ENCODE peak calls at places on chromosomes 12 and 14, in six cellular contexts. Y, S, F, D, W and I are unnamed samples.

GRCh38 chr12:109734219-109735000 is 20.8 kb downstream of the FAM222A start:
- DNase-seq in Y (peak; percentile 27), W (peak; percentile 62), D (no peak), F (no peak), S (peak; percentile 35), I (peak; percentile 72)

GRCh38 chr12:108833355-108833733 is 24.0 kb downstream of the SSH1 start:
- DNase-seq in D (peak; percentile 67), Y (no peak), S (peak; percentile 64), W (no peak), F (peak; percentile 83), I (no peak)

GRCh38 chr14:52355016-52355430 is 40.9 kb downstream of the PTGER2 start:
- DNase-seq in S (no peak), Y (no peak), F (no peak), W (no peak), D (peak; percentile 95), I (no peak)

GRCh38 chr12:42208574-42208973 is 29.5 kb downstream of the YAF2 start:
- DNase-seq in Y (no peak), W (no peak), S (no peak), D (no peak), F (no peak), I (no peak)

GRCh38 chr14:94689985-94690400 is 77.8 kb downstream of the SERPINA3 start:
- DNase-seq in W (no peak), F (no peak), D (no peak), Y (no peak), S (no peak), I (peak; percentile 52)

GRCh38 chr12:51977320-51977753 is 25.8 kb downstream of the ACVR1B start:
- DNase-seq in S (no peak), F (no peak), W (no peak), Y (no peak), D (no peak), I (no peak)

GRCh38 chr12:123001467-123001866 is 21.0 kb downstream of the ARL6IP4 start:
- DNase-seq in Y (no peak), D (no peak), F (no peak), S (no peak), W (no peak), I (no peak)

GRCh38 chr12:51342416-51342815 is 4.1 kb downstream of the CELA1 start:
- DNase-seq in Y (no peak), W (no peak), S (no peak), D (no peak), F (no peak), I (no peak)

GRCh38 chr12:88391556-88391955 is 188.7 kb downstream of the KITLG start:
- DNase-seq in W (no peak), D (peak; percentile 77), F (no peak), S (no peak), Y (no peak), I (no peak)

GRCh38 chr12:95989504-95990123 is 6.5 kb downstream of the HAL start:
- DNase-seq in D (no peak), W (no peak), F (no peak), S (no peak), Y (no peak), I (no peak)

GRCh38 chr12:13179159-13180074 is 17.1 kb upstream of the EMP1 start:
- DNase-seq in D (no peak), W (peak; percentile 93), F (peak; percentile 81), Y (no peak), S (peak; percentile 66), I (no peak)

GRCh38 chr12:2271961-2272360 is 219.2 kb downstream of the CACNA1C start:
- DNase-seq in D (no peak), S (no peak), F (no peak), Y (no peak), W (no peak), I (no peak)

GRCh38 chr12:8948711-8949524 is 527 bp downstream of the M6PR start:
- DNase-seq in W (no peak), Y (peak; percentile 66), F (no peak), D (no peak), S (no peak), I (no peak)

GRCh38 chr14:35539969-35540368 is 6.0 kb downstream of the INSM2 start:
- DNase-seq in W (no peak), F (no peak), Y (no peak), S (no peak), D (no peak), I (no peak)

GRCh38 chr14:94126800-94127199 is 2.6 kb downstream of the IFI27L2 start:
- DNase-seq in F (no peak), S (no peak), W (no peak), Y (no peak), D (no peak), I (no peak)

GRCh38 chr14:74475678-74476077 is 17.4 kb downstream of the NPC2 start:
- DNase-seq in D (no peak), W (no peak), Y (no peak), F (no peak), S (no peak), I (no peak)

GRCh38 chr14:55000381-55000780 is 26.5 kb downstream of the WDHD1 start:
- DNase-seq in S (no peak), Y (no peak), D (peak; percentile 66), W (no peak), F (no peak), I (no peak)

GRCh38 chr14:99427632-99428315 is 52.9 kb downstream of the SETD3 start:
- DNase-seq in D (no peak), Y (no peak), W (no peak), F (no peak), S (no peak), I (no peak)

GRCh38 chr14:100783630-100784321 is 42.1 kb upstream of the MEG3 start:
- DNase-seq in D (no peak), F (no peak), Y (no peak), S (no peak), W (peak; percentile 52), I (peak; percentile 81)

GRCh38 chr12:77772606-77773298 is 57.9 kb upstream of the NAV3 start:
- DNase-seq in S (no peak), F (no peak), W (no peak), D (no peak), Y (no peak), I (no peak)

GRCh38 chr12:21910642-21911041 is 30.6 kb downstream of the ABCC9 start:
- DNase-seq in S (no peak), Y (no peak), F (no peak), D (no peak), W (no peak), I (no peak)

GRCh38 chr14:76924363-76925151 is 98.3 kb downstream of the LRRC74A start:
- DNase-seq in W (no peak), S (no peak), Y (no peak), D (no peak), F (no peak), I (no peak)

GRCh38 chr12:57488397-57489156 is 709 bp downstream of the MARS1 start:
- DNase-seq in F (no peak), S (no peak), Y (no peak), W (no peak), D (no peak), I (peak; percentile 20)

GRCh38 chr12:57487597-57488396 is at the start of gene MARS1:
- DNase-seq in W (peak; percentile 97), F (peak; percentile 94), Y (peak; percentile 92), S (peak; percentile 97), D (peak; percentile 90), I (peak; percentile 94)

GRCh38 chr12:57489157-57489641 is 1.3 kb downstream of the MARS1 start:
- DNase-seq in D (no peak), F (no peak), Y (no peak), W (no peak), S (no peak), I (peak; percentile 13)

GRCh38 chr12:57490126-57490525 is 2.3 kb downstream of the MARS1 start:
- DNase-seq in D (no peak), S (no peak), Y (no peak), W (no peak), F (no peak), I (peak; percentile 67)

GRCh38 chr12:57491393-57492280 is 3.8 kb downstream of the MARS1 start:
- DNase-seq in F (no peak), D (no peak), S (no peak), Y (no peak), W (no peak), I (peak; percentile 25)
- TF ChIP-seq CTCF in F (peak; percentile 16), D (peak; percentile 10), S (no peak), Y (peak; percentile 22), W (no peak), I (peak; percentile 45)

GRCh38 chr12:15690320-15690719 is 98.9 kb downstream of the EPS8 start:
- DNase-seq in Y (no peak), F (no peak), S (no peak), W (no peak), D (no peak), I (no peak)

GRCh38 chr12:15689751-15690191 is 99.4 kb downstream of the EPS8 start:
- DNase-seq in F (no peak), S (no peak), W (no peak), Y (no peak), D (no peak), I (no peak)

GRCh38 chr12:15688838-15689237 is 100.3 kb downstream of the EPS8 start:
- DNase-seq in W (no peak), Y (no peak), D (no peak), S (peak; percentile 38), F (peak; percentile 18), I (no peak)

GRCh38 chr12:15687583-15687982 is 101.6 kb downstream of the EPS8 start:
- DNase-seq in S (no peak), F (no peak), Y (no peak), W (no peak), D (no peak), I (no peak)

DNA sequence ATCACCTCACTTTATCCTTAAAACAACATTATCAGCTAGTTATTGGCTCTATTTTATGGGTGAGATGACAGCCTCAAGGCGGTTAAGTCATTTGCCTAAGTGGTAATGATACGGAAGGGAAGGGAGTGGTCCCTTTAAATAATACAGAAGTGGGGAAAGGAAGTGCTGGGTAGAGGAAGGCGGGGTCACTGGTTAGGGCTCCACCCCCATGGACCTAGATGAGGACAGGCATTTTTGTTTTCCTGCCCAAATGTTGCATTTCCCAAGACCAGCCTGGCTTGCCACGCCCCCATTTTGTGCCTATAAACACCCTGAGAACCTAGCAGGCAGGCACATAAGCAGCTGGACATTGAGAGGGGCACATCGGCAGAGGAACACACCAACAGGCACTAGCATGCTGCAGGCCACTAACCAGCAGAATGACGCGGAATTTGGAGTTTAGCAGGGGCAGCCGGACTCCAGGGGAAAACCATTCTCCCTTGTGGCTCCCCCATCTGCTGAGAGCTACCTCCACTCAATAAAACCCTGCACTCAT is 100.9 kb downstream of the EPS8 start:
- DNase-seq in W (no peak), S (peak; percentile 82), F (peak; percentile 86), Y (peak; percentile 57), D (no peak), I (no peak)
- TF ChIP-seq CTCF in W (no peak), S (no peak), F (no peak), Y (no peak), D (no peak), I (no peak)

DNA sequence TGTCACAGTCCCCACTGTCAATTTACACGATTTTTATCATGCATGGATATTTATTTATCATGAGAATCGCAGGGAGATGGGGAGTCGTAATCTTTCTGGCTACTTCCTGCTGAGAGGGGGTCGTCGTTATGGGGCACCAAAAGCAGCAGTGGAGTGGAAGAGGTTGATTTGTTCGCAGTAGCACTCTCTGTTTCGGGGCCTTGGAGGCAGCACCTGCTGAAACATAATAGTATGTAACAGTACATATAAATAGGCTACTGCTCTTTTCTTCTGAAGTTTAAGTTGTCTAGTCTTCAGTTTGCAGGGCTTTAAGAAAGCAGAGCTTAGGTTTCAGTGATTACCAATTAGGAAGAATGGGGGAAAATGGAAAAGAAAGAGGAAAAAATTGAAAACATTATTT is 3.8 kb downstream of the SOAT2 start:
- DNase-seq in D (no peak), W (no peak), S (no peak), Y (no peak), F (no peak), I (no peak)
- TF ChIP-seq CTCF in D (no peak), W (no peak), S (no peak), Y (no peak), F (no peak), I (no peak)

GRCh38 chr14:88140874-88141273 is 135.9 kb downstream of the GPR65 start:
- DNase-seq in D (no peak), W (no peak), Y (no peak), S (no peak), F (no peak), I (no peak)
- TF ChIP-seq CTCF in D (no peak), W (no peak), Y (no peak), S (no peak), F (no peak), I (no peak)